ENCODE peak calls at places on chromosomes 2 and 18, in eight cellular contexts. S is tibial nerve; X is CD8-positive, alpha-beta T cell; U is left ventricle myocardium inferior; R is endodermal cell; J is DND-41; A is ovary; Y is heart left ventricle. E is an unnamed sample. For H3K9me3, the result is how much of the 10 kb centered on the place peaks cover.

GRCh38 chr18:25350561-25351201 is 1.3 kb downstream of the ZNF521 start:
- DNase-seq in Y (peak), A (peak), R (peak), U (peak), X (no peak), S (peak), J (no peak), E (no peak)

GRCh38 chr18:11136241-11136640 is 13.1 kb downstream of the PIEZO2 start:
- DNase-seq in A (no peak), J (no peak), Y (no peak), R (no peak), S (no peak), X (no peak), U (no peak), E (no peak)

GRCh38 chr2:189441709-189442074 is 418 bp downstream of the WDR75 start:
- DNase-seq in R (no peak), J (no peak), A (no peak), U (no peak), S (no peak), Y (no peak), X (no peak), E (no peak)

GRCh38 chr18:69216390-69216789 is 184.3 kb upstream of the DOK6 start:
- DNase-seq in U (no peak), A (no peak), Y (no peak), X (no peak), J (no peak), R (no peak), S (no peak), E (no peak)

GRCh38 chr2:98835831-98836385 is 100.1 kb downstream of the CRACDL start:
- DNase-seq in R (no peak), U (no peak), A (no peak), X (peak), S (no peak), J (peak), Y (no peak), E (peak)

GRCh38 chr2:25098558-25099486 is 56.9 kb downstream of the EFR3B start:
- DNase-seq in A (peak), R (no peak), S (no peak), X (no peak), J (no peak), U (no peak), Y (peak), E (no peak)

GRCh38 chr18:8721094-8721669 is 15.8 kb downstream of the MTCL1 start:
- DNase-seq in R (no peak), X (no peak), S (no peak), A (no peak), U (no peak), Y (no peak), J (no peak), E (no peak)

GRCh38 chr2:58896600-58896999 is 655.5 kb upstream of the FANCL start:
- DNase-seq in A (no peak), J (no peak), Y (no peak), R (no peak), S (no peak), U (no peak), X (no peak), E (no peak)

GRCh38 chr2:46334389-46335345 is 37.5 kb downstream of the EPAS1 start:
- DNase-seq in U (no peak), R (no peak), X (no peak), A (no peak), S (no peak), Y (no peak), J (no peak), E (no peak)

GRCh38 chr18:49691177-49691608 is 122.1 kb downstream of the ACAA2 start:
- DNase-seq in U (no peak), A (no peak), S (no peak), Y (no peak), J (no peak), R (no peak), X (no peak), E (no peak)

GRCh38 chr2:71471276-71471675 is 17.9 kb downstream of the DYSF start:
- DNase-seq in J (no peak), Y (no peak), S (no peak), A (no peak), R (no peak), X (no peak), U (no peak), E (no peak)

GRCh38 chr2:128405467-128405900 is 86.8 kb upstream of the HS6ST1 start:
- DNase-seq in U (no peak), J (no peak), X (no peak), R (peak), A (no peak), S (no peak), Y (no peak), E (no peak)

GRCh38 chr2:33077841-33078240 is 131.1 kb downstream of the LTBP1 start:
- DNase-seq in J (no peak), X (no peak), R (no peak), S (no peak), U (no peak), Y (no peak), A (no peak), E (no peak)

GRCh38 chr18:5463390-5463789 is 80.4 kb downstream of the EPB41L3 start:
- DNase-seq in A (no peak), J (no peak), Y (peak), U (peak), R (no peak), S (peak), X (no peak), E (no peak)

GRCh38 chr18:50938912-50939311 is 28.9 kb upstream of the ELAC1 start:
- DNase-seq in S (no peak), A (no peak), R (no peak), Y (no peak), J (no peak), U (no peak), X (no peak), E (no peak)

GRCh38 chr2:172858473-172858745 is 122.8 kb downstream of the RAPGEF4 start:
- DNase-seq in X (no peak), S (no peak), R (no peak), Y (no peak), U (no peak), A (no peak), J (no peak), E (no peak)

GRCh38 chr2:167953790-167954189 is 293.6 kb downstream of the STK39 start:
- DNase-seq in R (no peak), U (no peak), A (no peak), S (no peak), Y (no peak), X (no peak), J (no peak), E (no peak)

GRCh38 chr18:28432350-28432749 is 255.4 kb upstream of the CDH2 start:
- DNase-seq in X (no peak), S (no peak), Y (no peak), A (no peak), U (no peak), J (no peak), R (no peak), E (no peak)

GRCh38 chr2:240655931-240656886 is 26.5 kb downstream of the AQP12B start:
- DNase-seq in R (peak), A (no peak), Y (no peak), J (no peak), U (no peak), S (no peak), X (peak), E (no peak)

GRCh38 chr2:159982270-159982669 is 80.1 kb downstream of the PLA2R1 start:
- DNase-seq in X (no peak), Y (no peak), U (no peak), J (no peak), R (peak), S (peak), A (no peak), E (no peak)

GRCh38 chr2:219001577-219002394 is 8.6 kb upstream of the CRYBA2 start:
- DNase-seq in X (no peak), R (peak), Y (no peak), U (no peak), J (no peak), A (no peak), S (no peak), E (no peak)

GRCh38 chr2:149561309-149561926 is 26.2 kb downstream of the MMADHC start:
- DNase-seq in A (no peak), S (no peak), U (no peak), R (no peak), J (no peak), Y (no peak), X (no peak), E (no peak)

GRCh38 chr2:46663614-46664013 is 184.2 kb downstream of the TMEM247 start:
- DNase-seq in A (no peak), R (no peak), Y (peak), U (peak), X (no peak), S (no peak), J (no peak), E (no peak)

GRCh38 chr2:178891265-178891958 is 84.2 kb upstream of the TTN start:
- DNase-seq in R (peak), X (peak), U (no peak), A (no peak), Y (peak), J (peak), S (peak), E (peak)

GRCh38 chr2:237457388-237457941 is 29.6 kb upstream of the MLPH start:
- DNase-seq in A (no peak), S (no peak), J (no peak), R (no peak), Y (no peak), X (no peak), U (no peak), E (no peak)

GRCh38 chr18:74724186-74724585 is 126.5 kb downstream of the ZNF407 start:
- DNase-seq in J (no peak), S (no peak), X (no peak), R (no peak), U (no peak), Y (no peak), A (no peak), E (no peak)

GRCh38 chr18:70490008-70490933 is 201.4 kb downstream of the SOCS6 start:
- DNase-seq in J (peak), X (peak), R (peak), U (no peak), Y (no peak), S (no peak), A (no peak), E (no peak)

GRCh38 chr18:13453714-13454113 is 235.2 kb downstream of the LDLRAD4 start:
- DNase-seq in U (no peak), X (no peak), Y (no peak), J (peak), S (no peak), A (no peak), R (no peak), E (no peak)

GRCh38 chr2:27705851-27706622 is 42.3 kb downstream of the SLC4A1AP start:
- DNase-seq in S (peak), R (no peak), Y (peak), X (no peak), A (peak), U (peak), J (no peak), E (no peak)

GRCh38 chr2:183807870-183808269 is 683.6 kb downstream of the NUP35 start:
- DNase-seq in A (no peak), R (no peak), X (no peak), Y (no peak), S (no peak), U (no peak), J (no peak), E (no peak)

GRCh38 chr2:227192491-227192890 is 28.1 kb downstream of the COL4A3 start:
- DNase-seq in R (no peak), S (no peak), X (no peak), Y (no peak), U (no peak), J (no peak), A (no peak), E (no peak)

GRCh38 chr2:45130758-45131157 is 121.5 kb upstream of the SIX2 start:
- DNase-seq in A (no peak), J (no peak), X (no peak), R (no peak), Y (no peak), U (no peak), S (no peak), E (no peak)

GRCh38 chr2:151886235-151886634 is 58.0 kb upstream of the ARL5A start:
- DNase-seq in U (no peak), X (no peak), R (no peak), Y (no peak), A (no peak), J (no peak), S (no peak), E (no peak)

GRCh38 chr2:43212931-43213330 is 13.5 kb downstream of the ZFP36L2 start:
- DNase-seq in A (no peak), S (peak), R (no peak), J (no peak), Y (peak), X (no peak), U (peak), E (no peak)

GRCh38 chr2:67394734-67395133 is 2.4 kb upstream of the ETAA1 start:
- DNase-seq in S (no peak), U (no peak), Y (no peak), R (no peak), A (no peak), J (no peak), X (no peak), E (no peak)

GRCh38 chr2:9629222-9630000 is 1.4 kb downstream of the YWHAQ start:
- DNase-seq in S (no peak), J (peak), A (no peak), Y (no peak), U (no peak), R (no peak), X (no peak), E (no peak)

GRCh38 chr18:48959921-48960920 is 9.5 kb upstream of the SMAD7 start:
- DNase-seq in Y (no peak), U (no peak), X (no peak), R (peak), S (no peak), J (no peak), A (no peak), E (no peak)

GRCh38 chr2:66578067-66578852 is 143.3 kb downstream of the MEIS1 start:
- DNase-seq in Y (no peak), S (no peak), A (peak), J (no peak), R (peak), X (no peak), U (no peak), E (no peak)

DNA sequence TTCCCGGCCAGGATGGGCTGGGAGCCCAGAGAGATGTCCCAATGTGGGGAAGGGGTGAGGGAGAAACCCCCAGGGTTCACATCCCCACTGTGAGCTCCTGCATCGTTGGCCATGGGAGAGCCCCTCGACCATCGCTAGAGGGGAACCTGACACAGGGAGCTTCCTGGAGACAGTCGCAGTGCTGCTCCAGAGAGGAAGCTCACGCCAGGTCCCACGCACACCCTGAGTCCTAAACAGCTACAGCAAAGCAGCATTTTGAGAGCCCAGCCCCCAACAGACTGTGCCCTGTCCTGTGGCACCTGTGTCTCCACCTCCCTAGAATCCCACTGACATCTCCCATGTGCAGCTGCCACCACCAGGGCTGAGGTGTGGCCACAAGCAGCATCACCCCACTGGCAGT is 468.0 kb upstream of the SALL3 start:
- DNase-seq in S (no peak), A (no peak), U (no peak), J (no peak), Y (no peak), R (no peak), X (no peak), E (no peak)
- H3K9me3 ChIP-seq in S (under half), A (under half), U (under half), J (under half), Y (under half), R (under half), X (under half), E (under half)

GRCh38 chr2:110891626-110892025 is 159.3 kb downstream of the ACOXL start:
- DNase-seq in Y (no peak), S (no peak), U (no peak), R (no peak), X (no peak), J (no peak), A (no peak), E (no peak)
- H3K9me3 ChIP-seq in Y (under half), S (under half), U (under half), R (under half), X (under half), J (under half), A (under half), E (under half)

GRCh38 chr2:197377670-197378069 is 57.2 kb downstream of the SF3B1 start:
- DNase-seq in J (no peak), X (no peak), Y (no peak), S (no peak), A (no peak), R (no peak), U (no peak), E (no peak)
- H3K9me3 ChIP-seq in J (under half), X (under half), Y (under half), S (under half), A (under half), R (under half), U (under half), E (under half)

GRCh38 chr18:78136986-78137385 is 842.6 kb upstream of the SALL3 start:
- DNase-seq in U (no peak), J (no peak), R (no peak), Y (no peak), S (no peak), A (no peak), X (no peak), E (no peak)

GRCh38 chr18:78138993-78139496 is 840.6 kb upstream of the SALL3 start:
- DNase-seq in Y (no peak), J (no peak), X (no peak), A (no peak), U (no peak), S (no peak), R (peak), E (no peak)

GRCh38 chr18:78130232-78131195 is 849.1 kb upstream of the SALL3 start:
- DNase-seq in R (no peak), J (peak), U (no peak), A (no peak), X (no peak), S (no peak), Y (no peak), E (no peak)

GRCh38 chr18:78129260-78129659 is 850.4 kb upstream of the SALL3 start:
- DNase-seq in S (no peak), U (no peak), X (no peak), Y (no peak), J (no peak), R (no peak), A (no peak), E (no peak)

DNA sequence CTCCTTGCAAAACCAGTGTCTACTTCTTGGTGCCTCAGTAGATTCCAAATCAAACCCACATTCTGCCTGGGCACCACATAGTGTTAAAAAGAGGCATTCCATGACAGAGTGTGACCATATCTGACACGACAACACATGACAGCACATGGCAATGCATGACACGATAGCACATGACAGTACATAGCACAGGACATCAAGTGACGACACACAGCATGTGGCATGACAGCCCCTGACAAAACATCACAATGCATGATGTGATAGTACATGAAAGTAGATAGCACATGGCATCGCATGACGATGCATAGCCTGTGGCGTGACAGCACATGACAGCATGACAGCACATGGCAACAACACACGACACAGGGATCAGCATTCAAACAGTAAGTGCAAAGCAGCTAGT is 845.9 kb upstream of the SALL3 start:
- DNase-seq in Y (no peak), J (no peak), X (no peak), S (no peak), A (no peak), U (no peak), R (no peak), E (no peak)
- H3K9me3 ChIP-seq in Y (under half), J (under half), X (under half), S (under half), A (under half), U (under half), R (under half), E (under half)

GRCh38 chr2:22850310-22850709 is 534.7 kb upstream of the KLHL29 start:
- DNase-seq in X (no peak), J (no peak), U (no peak), A (no peak), Y (no peak), R (no peak), S (no peak), E (no peak)

GRCh38 chr2:22854588-22854987 is 530.4 kb upstream of the KLHL29 start:
- DNase-seq in S (no peak), A (no peak), U (no peak), Y (no peak), J (no peak), R (no peak), X (no peak), E (no peak)

GRCh38 chr2:22855761-22856184 is 529.2 kb upstream of the KLHL29 start:
- DNase-seq in X (no peak), J (no peak), U (peak), Y (no peak), A (no peak), R (no peak), S (no peak), E (no peak)

DNA sequence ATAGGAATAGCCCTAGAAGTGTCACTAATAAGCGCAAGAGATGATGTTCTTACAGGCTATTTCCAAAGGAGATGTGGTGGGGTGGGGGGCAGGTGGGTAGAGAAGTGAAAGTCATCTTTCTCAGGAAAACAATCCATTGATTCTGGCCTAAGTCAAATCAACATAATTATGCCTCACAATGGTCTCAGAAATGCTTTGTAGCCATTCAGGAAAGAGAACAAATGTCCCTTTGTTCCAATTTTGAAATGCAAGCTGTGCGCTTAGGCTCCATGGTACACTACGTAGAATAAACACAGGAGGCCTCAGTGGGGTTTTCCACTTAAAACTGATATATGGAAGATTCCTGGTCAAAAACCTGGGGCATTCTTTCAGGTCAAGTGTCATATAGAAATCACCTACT is 529.9 kb upstream of the KLHL29 start:
- DNase-seq in A (no peak), J (no peak), R (no peak), S (no peak), X (no peak), U (no peak), Y (no peak), E (no peak)
- H3K9me3 ChIP-seq in A (under half), J (under half), R (under half), S (under half), X (under half), U (under half), Y (under half), E (under half)

GRCh38 chr2:115946891-115947290 is 1504.5 kb downstream of the DPP10 start:
- DNase-seq in S (no peak), A (no peak), U (no peak), X (no peak), J (no peak), Y (no peak), R (no peak), E (no peak)
- H3K9me3 ChIP-seq in S (under half), A (under half), U (under half), X (under half), J (under half), Y (under half), R (under half), E (under half)

E was measured in T-helper 17 cell.